ENCODE peak calls at places on chromosomes 16 and 17, in seven cellular contexts. One of them, this sample, is unnamed.

GRCh38 chr17:32504166-32504990 is 17.6 kb downstream of the CDK5R1 start:
- DNase-seq in IMR-90: no peak
- DNase-seq in H9: no peak
- DNase-seq in trophoblast cell: no peak
- DNase-seq in neuronal stem cell: no peak
- DNase-seq in mesenchymal stem cell: peak
- DNase-seq in H1: no peak
- DNase-seq in this sample: peak

GRCh38 chr16:81544261-81544660 is 99.7 kb downstream of the CMIP start:
- DNase-seq in IMR-90: no peak
- DNase-seq in H9: no peak
- DNase-seq in trophoblast cell: no peak
- DNase-seq in neuronal stem cell: no peak
- DNase-seq in mesenchymal stem cell: no peak
- DNase-seq in H1: no peak
- DNase-seq in this sample: no peak

GRCh38 chr17:20010099-20010863 is 1.1 kb downstream of the SPECC1 start:
- DNase-seq in IMR-90: peak
- DNase-seq in H9: peak
- DNase-seq in trophoblast cell: peak
- DNase-seq in neuronal stem cell: peak
- DNase-seq in mesenchymal stem cell: peak
- DNase-seq in H1: no peak
- DNase-seq in this sample: peak

GRCh38 chr17:1058423-1059130 is 61.6 kb downstream of the TIMM22 start:
- DNase-seq in IMR-90: peak
- DNase-seq in H9: peak
- DNase-seq in trophoblast cell: peak
- DNase-seq in neuronal stem cell: no peak
- DNase-seq in mesenchymal stem cell: peak
- DNase-seq in H1: peak
- DNase-seq in this sample: peak

GRCh38 chr17:27573971-27574525 is 56.9 kb upstream of the LGALS9 start:
- DNase-seq in IMR-90: peak
- DNase-seq in H9: no peak
- DNase-seq in trophoblast cell: no peak
- DNase-seq in neuronal stem cell: no peak
- DNase-seq in mesenchymal stem cell: peak
- DNase-seq in H1: no peak
- DNase-seq in this sample: peak

GRCh38 chr17:74303300-74303699 is 22.7 kb upstream of the KIF19 start:
- DNase-seq in IMR-90: no peak
- DNase-seq in H9: no peak
- DNase-seq in trophoblast cell: no peak
- DNase-seq in neuronal stem cell: no peak
- DNase-seq in mesenchymal stem cell: no peak
- DNase-seq in H1: no peak
- DNase-seq in this sample: no peak

GRCh38 chr17:1203111-1203966 is 23.6 kb upstream of the ABR start:
- DNase-seq in IMR-90: peak
- DNase-seq in H9: peak
- DNase-seq in trophoblast cell: peak
- DNase-seq in neuronal stem cell: peak
- DNase-seq in mesenchymal stem cell: peak
- DNase-seq in H1: peak
- DNase-seq in this sample: peak

GRCh38 chr16:9256196-9256595 is 164.8 kb downstream of the HAPSTR1 start:
- DNase-seq in IMR-90: no peak
- DNase-seq in H9: peak
- DNase-seq in trophoblast cell: peak
- DNase-seq in neuronal stem cell: peak
- DNase-seq in mesenchymal stem cell: no peak
- DNase-seq in H1: peak
- DNase-seq in this sample: peak

GRCh38 chr16:81632392-81633146 is 146.5 kb upstream of the PLCG2 start:
- DNase-seq in IMR-90: peak
- DNase-seq in H9: no peak
- DNase-seq in trophoblast cell: no peak
- DNase-seq in neuronal stem cell: no peak
- DNase-seq in mesenchymal stem cell: peak
- DNase-seq in H1: no peak
- DNase-seq in this sample: no peak

GRCh38 chr17:67680445-67681224 is 37.1 kb upstream of the NOL11 start:
- DNase-seq in IMR-90: no peak
- DNase-seq in H9: no peak
- DNase-seq in trophoblast cell: no peak
- DNase-seq in neuronal stem cell: no peak
- DNase-seq in mesenchymal stem cell: no peak
- DNase-seq in H1: no peak
- DNase-seq in this sample: no peak

GRCh38 chr16:30484887-30485286 is 12.3 kb downstream of the ITGAL start:
- DNase-seq in IMR-90: no peak
- DNase-seq in H9: no peak
- DNase-seq in trophoblast cell: no peak
- DNase-seq in neuronal stem cell: no peak
- DNase-seq in mesenchymal stem cell: no peak
- DNase-seq in H1: no peak
- DNase-seq in this sample: no peak

GRCh38 chr16:85301171-85301690 is 189.0 kb upstream of the CIBAR2 start:
- DNase-seq in IMR-90: no peak
- DNase-seq in H9: no peak
- DNase-seq in trophoblast cell: no peak
- DNase-seq in neuronal stem cell: no peak
- DNase-seq in mesenchymal stem cell: no peak
- DNase-seq in H1: no peak
- DNase-seq in this sample: no peak

GRCh38 chr16:86022381-86022960 is 123.5 kb downstream of the IRF8 start:
- DNase-seq in IMR-90: no peak
- DNase-seq in H9: no peak
- DNase-seq in trophoblast cell: no peak
- DNase-seq in neuronal stem cell: no peak
- DNase-seq in mesenchymal stem cell: no peak
- DNase-seq in H1: no peak
- DNase-seq in this sample: peak

GRCh38 chr16:87945351-87946042 is 5.7 kb upstream of the BANP start:
- DNase-seq in IMR-90: peak
- DNase-seq in H9: peak
- DNase-seq in trophoblast cell: peak
- DNase-seq in neuronal stem cell: peak
- DNase-seq in mesenchymal stem cell: peak
- DNase-seq in H1: no peak
- DNase-seq in this sample: peak

GRCh38 chr16:68835970-68836369 is 7.4 kb upstream of the TANGO6 start:
- DNase-seq in IMR-90: no peak
- DNase-seq in H9: no peak
- DNase-seq in trophoblast cell: no peak
- DNase-seq in neuronal stem cell: no peak
- DNase-seq in mesenchymal stem cell: no peak
- DNase-seq in H1: no peak
- DNase-seq in this sample: no peak

GRCh38 chr17:2179615-2180295 is 123.8 kb downstream of the SMG6 start:
- DNase-seq in IMR-90: peak
- DNase-seq in H9: no peak
- DNase-seq in trophoblast cell: no peak
- DNase-seq in neuronal stem cell: no peak
- DNase-seq in mesenchymal stem cell: peak
- DNase-seq in H1: no peak
- DNase-seq in this sample: no peak

GRCh38 chr17:82090549-82091263 is 7.3 kb downstream of the FASN start:
- DNase-seq in IMR-90: no peak
- DNase-seq in H9: no peak
- DNase-seq in trophoblast cell: no peak
- DNase-seq in neuronal stem cell: no peak
- DNase-seq in mesenchymal stem cell: no peak
- DNase-seq in H1: peak
- DNase-seq in this sample: no peak

GRCh38 chr17:49434821-49435581 is 20.3 kb upstream of the PHB1 start:
- DNase-seq in IMR-90: peak
- DNase-seq in H9: peak
- DNase-seq in trophoblast cell: no peak
- DNase-seq in neuronal stem cell: peak
- DNase-seq in mesenchymal stem cell: peak
- DNase-seq in H1: peak
- DNase-seq in this sample: peak

GRCh38 chr16:74275031-74275636 is 21.5 kb upstream of the PSMD7 start:
- DNase-seq in IMR-90: peak
- DNase-seq in H9: no peak
- DNase-seq in trophoblast cell: no peak
- DNase-seq in neuronal stem cell: no peak
- DNase-seq in mesenchymal stem cell: peak
- DNase-seq in H1: no peak
- DNase-seq in this sample: no peak

GRCh38 chr16:69270831-69271230 is 40.3 kb upstream of the VPS4A start:
- DNase-seq in IMR-90: peak
- DNase-seq in H9: no peak
- DNase-seq in trophoblast cell: no peak
- DNase-seq in neuronal stem cell: no peak
- DNase-seq in mesenchymal stem cell: peak
- DNase-seq in H1: no peak
- DNase-seq in this sample: no peak

GRCh38 chr17:31511583-31511982 is 120.1 kb downstream of the RAB11FIP4 start:
- DNase-seq in IMR-90: no peak
- DNase-seq in H9: no peak
- DNase-seq in trophoblast cell: no peak
- DNase-seq in neuronal stem cell: no peak
- DNase-seq in mesenchymal stem cell: no peak
- DNase-seq in H1: no peak
- DNase-seq in this sample: no peak

GRCh38 chr17:41111151-41111885 is 6.1 kb downstream of the KRTAP4-9 start:
- DNase-seq in IMR-90: no peak
- DNase-seq in H9: no peak
- DNase-seq in trophoblast cell: no peak
- DNase-seq in neuronal stem cell: no peak
- DNase-seq in mesenchymal stem cell: no peak
- DNase-seq in H1: no peak
- DNase-seq in this sample: peak

GRCh38 chr16:74700206-74701040 is at the start of gene MLKL:
- DNase-seq in IMR-90: peak
- DNase-seq in H9: peak
- DNase-seq in trophoblast cell: peak
- DNase-seq in neuronal stem cell: no peak
- DNase-seq in mesenchymal stem cell: peak
- DNase-seq in H1: no peak
- DNase-seq in this sample: peak

GRCh38 chr17:77242118-77242800 is 101.5 kb downstream of the SEC14L1 start:
- DNase-seq in IMR-90: no peak
- DNase-seq in H9: no peak
- DNase-seq in trophoblast cell: no peak
- DNase-seq in neuronal stem cell: no peak
- DNase-seq in mesenchymal stem cell: no peak
- DNase-seq in H1: no peak
- DNase-seq in this sample: no peak

GRCh38 chr17:43702636-43703035 is 40.9 kb upstream of the MEOX1 start:
- DNase-seq in IMR-90: no peak
- DNase-seq in H9: peak
- DNase-seq in trophoblast cell: no peak
- DNase-seq in neuronal stem cell: no peak
- DNase-seq in mesenchymal stem cell: no peak
- DNase-seq in H1: peak
- DNase-seq in this sample: peak

GRCh38 chr17:38752930-38753506 is 477 bp downstream of the PSMB3 start:
- DNase-seq in IMR-90: no peak
- DNase-seq in H9: no peak
- DNase-seq in trophoblast cell: no peak
- DNase-seq in neuronal stem cell: no peak
- DNase-seq in mesenchymal stem cell: no peak
- DNase-seq in H1: no peak
- DNase-seq in this sample: no peak
- H2AK5ac ChIP-seq in IMR-90: peak
- H2AK5ac ChIP-seq in H9: no peak
- H2AK5ac ChIP-seq in trophoblast cell: peak
- H2AK5ac ChIP-seq in neuronal stem cell: peak
- H2AK5ac ChIP-seq in mesenchymal stem cell: no peak
- H2AK5ac ChIP-seq in H1: no peak
- H2AK5ac ChIP-seq in this sample: no peak

DNA sequence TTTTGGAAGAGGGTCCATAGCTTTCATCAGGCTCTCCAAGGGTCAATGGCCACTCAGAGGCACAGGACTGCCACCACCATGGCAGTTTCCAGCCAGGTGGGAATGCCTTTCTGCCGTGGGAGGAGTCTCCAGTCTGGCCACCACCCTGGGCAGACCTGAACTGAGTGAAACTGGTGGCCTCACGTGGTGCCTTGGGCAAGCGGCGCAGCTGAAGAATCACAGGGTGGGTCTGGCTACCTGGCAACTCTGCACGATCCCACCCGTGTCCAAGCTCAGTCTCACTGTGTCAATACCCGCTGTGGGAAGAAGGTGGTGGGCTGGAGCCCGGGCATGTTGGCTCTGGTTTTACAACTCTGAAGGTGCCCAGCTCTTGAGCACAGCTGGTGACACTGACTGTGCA is 31.8 kb downstream of the VAC14 start:
- DNase-seq in IMR-90: no peak
- DNase-seq in H9: no peak
- DNase-seq in trophoblast cell: no peak
- DNase-seq in neuronal stem cell: no peak
- DNase-seq in mesenchymal stem cell: no peak
- DNase-seq in H1: no peak
- DNase-seq in this sample: no peak
- H2AK5ac ChIP-seq in IMR-90: peak
- H2AK5ac ChIP-seq in H9: no peak
- H2AK5ac ChIP-seq in trophoblast cell: no peak
- H2AK5ac ChIP-seq in neuronal stem cell: no peak
- H2AK5ac ChIP-seq in mesenchymal stem cell: no peak
- H2AK5ac ChIP-seq in H1: no peak
- H2AK5ac ChIP-seq in this sample: no peak

GRCh38 chr16:266258-267164 is 9.2 kb downstream of the RGS11 start:
- DNase-seq in IMR-90: no peak
- DNase-seq in H9: peak
- DNase-seq in trophoblast cell: no peak
- DNase-seq in neuronal stem cell: no peak
- DNase-seq in mesenchymal stem cell: no peak
- DNase-seq in H1: no peak
- DNase-seq in this sample: no peak
- H2AK5ac ChIP-seq in IMR-90: no peak
- H2AK5ac ChIP-seq in H9: no peak
- H2AK5ac ChIP-seq in trophoblast cell: no peak
- H2AK5ac ChIP-seq in neuronal stem cell: no peak
- H2AK5ac ChIP-seq in mesenchymal stem cell: no peak
- H2AK5ac ChIP-seq in H1: no peak
- H2AK5ac ChIP-seq in this sample: no peak

GRCh38 chr17:45666641-45667040 is 117.5 kb upstream of the CRHR1 start:
- DNase-seq in IMR-90: no peak
- DNase-seq in H9: no peak
- DNase-seq in trophoblast cell: no peak
- DNase-seq in neuronal stem cell: no peak
- DNase-seq in mesenchymal stem cell: no peak
- DNase-seq in H1: no peak
- DNase-seq in this sample: no peak

GRCh38 chr17:45666046-45666600 is 118.0 kb upstream of the CRHR1 start:
- DNase-seq in IMR-90: no peak
- DNase-seq in H9: no peak
- DNase-seq in trophoblast cell: no peak
- DNase-seq in neuronal stem cell: no peak
- DNase-seq in mesenchymal stem cell: no peak
- DNase-seq in H1: no peak
- DNase-seq in this sample: no peak

GRCh38 chr17:45672301-45672700 is 111.8 kb upstream of the CRHR1 start:
- DNase-seq in IMR-90: no peak
- DNase-seq in H9: no peak
- DNase-seq in trophoblast cell: no peak
- DNase-seq in neuronal stem cell: no peak
- DNase-seq in mesenchymal stem cell: no peak
- DNase-seq in H1: no peak
- DNase-seq in this sample: no peak

GRCh38 chr17:45667591-45668171 is 116.4 kb upstream of the CRHR1 start:
- DNase-seq in IMR-90: no peak
- DNase-seq in H9: no peak
- DNase-seq in trophoblast cell: no peak
- DNase-seq in neuronal stem cell: no peak
- DNase-seq in mesenchymal stem cell: no peak
- DNase-seq in H1: no peak
- DNase-seq in this sample: no peak

GRCh38 chr17:45668316-45668715 is 115.8 kb upstream of the CRHR1 start:
- DNase-seq in IMR-90: no peak
- DNase-seq in H9: no peak
- DNase-seq in trophoblast cell: no peak
- DNase-seq in neuronal stem cell: no peak
- DNase-seq in mesenchymal stem cell: no peak
- DNase-seq in H1: no peak
- DNase-seq in this sample: no peak
- H2AK5ac ChIP-seq in IMR-90: no peak
- H2AK5ac ChIP-seq in H9: no peak
- H2AK5ac ChIP-seq in trophoblast cell: no peak
- H2AK5ac ChIP-seq in neuronal stem cell: peak
- H2AK5ac ChIP-seq in mesenchymal stem cell: no peak
- H2AK5ac ChIP-seq in H1: no peak
- H2AK5ac ChIP-seq in this sample: no peak

This sample was measured in mesendoderm.